ENCODE peak calls at places on chromosome 7, in four cellular contexts. One of them, this sample, is unnamed.

GRCh38 chr7:151082151-151083070 is 882 bp downstream of the TMUB1 start:
- DNase-seq in HCT116: no peak
- DNase-seq in natural killer cell: no peak
- DNase-seq in K562: no peak
- DNase-seq in this sample: no peak

GRCh38 chr7:14747701-14748100 is 154.8 kb downstream of the DGKB start:
- DNase-seq in HCT116: no peak
- DNase-seq in natural killer cell: no peak
- DNase-seq in K562: no peak
- DNase-seq in this sample: no peak

GRCh38 chr7:36532981-36533499 is 143.4 kb downstream of the ANLN start:
- DNase-seq in HCT116: no peak
- DNase-seq in natural killer cell: no peak
- DNase-seq in K562: no peak
- DNase-seq in this sample: no peak

GRCh38 chr7:45654341-45654740 is 80.2 kb downstream of the ADCY1 start:
- DNase-seq in HCT116: no peak
- DNase-seq in natural killer cell: no peak
- DNase-seq in K562: no peak
- DNase-seq in this sample: no peak

GRCh38 chr7:73725703-73726466 is 6.4 kb upstream of the STX1A start:
- DNase-seq in HCT116: peak
- DNase-seq in natural killer cell: peak
- DNase-seq in K562: peak
- DNase-seq in this sample: peak

GRCh38 chr7:143934526-143935340 is at the start of gene OR2F2:
- DNase-seq in HCT116: no peak
- DNase-seq in natural killer cell: no peak
- DNase-seq in K562: no peak
- DNase-seq in this sample: no peak

GRCh38 chr7:47748041-47748440 is 166.1 kb upstream of the TNS3 start:
- DNase-seq in HCT116: no peak
- DNase-seq in natural killer cell: no peak
- DNase-seq in K562: no peak
- DNase-seq in this sample: no peak

GRCh38 chr7:70952311-70952710 is 179.6 kb upstream of the GALNT17 start:
- DNase-seq in HCT116: no peak
- DNase-seq in natural killer cell: no peak
- DNase-seq in K562: no peak
- DNase-seq in this sample: no peak

GRCh38 chr7:1255083-1255816 is 22.6 kb downstream of the UNCX start:
- DNase-seq in HCT116: no peak
- DNase-seq in natural killer cell: no peak
- DNase-seq in K562: no peak
- DNase-seq in this sample: no peak

GRCh38 chr7:55496906-55497305 is 75.4 kb downstream of the VOPP1 start:
- DNase-seq in HCT116: no peak
- DNase-seq in natural killer cell: no peak
- DNase-seq in K562: no peak
- DNase-seq in this sample: no peak

GRCh38 chr7:80379034-80379433 is 132.8 kb downstream of the GNAT3 start:
- DNase-seq in HCT116: no peak
- DNase-seq in natural killer cell: no peak
- DNase-seq in K562: no peak
- DNase-seq in this sample: no peak

GRCh38 chr7:138835087-138835486 is 37.1 kb upstream of the ATP6V0A4 start:
- DNase-seq in HCT116: no peak
- DNase-seq in natural killer cell: no peak
- DNase-seq in K562: peak
- DNase-seq in this sample: no peak

GRCh38 chr7:2687881-2688318 is at the start of gene AMZ1:
- DNase-seq in HCT116: no peak
- DNase-seq in natural killer cell: no peak
- DNase-seq in K562: no peak
- DNase-seq in this sample: no peak

GRCh38 chr7:116180302-116180701 is 30.0 kb upstream of the TES start:
- DNase-seq in HCT116: peak
- DNase-seq in natural killer cell: no peak
- DNase-seq in K562: peak
- DNase-seq in this sample: no peak

GRCh38 chr7:108408294-108409004 is 47.8 kb downstream of the NRCAM start:
- DNase-seq in HCT116: no peak
- DNase-seq in natural killer cell: no peak
- DNase-seq in K562: no peak
- DNase-seq in this sample: no peak
- TF ChIP-seq CTCF in HCT116: no peak
- TF ChIP-seq CTCF in natural killer cell: no peak
- TF ChIP-seq CTCF in K562: no peak
- TF ChIP-seq CTCF in this sample: no peak

GRCh38 chr7:90413185-90413528 is 9.9 kb downstream of the CLDN12 start:
- DNase-seq in HCT116: no peak
- DNase-seq in natural killer cell: no peak
- DNase-seq in K562: no peak
- DNase-seq in this sample: no peak

GRCh38 chr7:90411510-90411909 is 8.2 kb downstream of the CLDN12 start:
- DNase-seq in HCT116: peak
- DNase-seq in natural killer cell: no peak
- DNase-seq in K562: no peak
- DNase-seq in this sample: no peak

GRCh38 chr7:90408142-90408541 is 4.9 kb downstream of the CLDN12 start:
- DNase-seq in HCT116: no peak
- DNase-seq in natural killer cell: no peak
- DNase-seq in K562: no peak
- DNase-seq in this sample: no peak

GRCh38 chr7:90409667-90410066 is 6.4 kb downstream of the CLDN12 start:
- DNase-seq in HCT116: no peak
- DNase-seq in natural killer cell: no peak
- DNase-seq in K562: no peak
- DNase-seq in this sample: no peak

DNA sequence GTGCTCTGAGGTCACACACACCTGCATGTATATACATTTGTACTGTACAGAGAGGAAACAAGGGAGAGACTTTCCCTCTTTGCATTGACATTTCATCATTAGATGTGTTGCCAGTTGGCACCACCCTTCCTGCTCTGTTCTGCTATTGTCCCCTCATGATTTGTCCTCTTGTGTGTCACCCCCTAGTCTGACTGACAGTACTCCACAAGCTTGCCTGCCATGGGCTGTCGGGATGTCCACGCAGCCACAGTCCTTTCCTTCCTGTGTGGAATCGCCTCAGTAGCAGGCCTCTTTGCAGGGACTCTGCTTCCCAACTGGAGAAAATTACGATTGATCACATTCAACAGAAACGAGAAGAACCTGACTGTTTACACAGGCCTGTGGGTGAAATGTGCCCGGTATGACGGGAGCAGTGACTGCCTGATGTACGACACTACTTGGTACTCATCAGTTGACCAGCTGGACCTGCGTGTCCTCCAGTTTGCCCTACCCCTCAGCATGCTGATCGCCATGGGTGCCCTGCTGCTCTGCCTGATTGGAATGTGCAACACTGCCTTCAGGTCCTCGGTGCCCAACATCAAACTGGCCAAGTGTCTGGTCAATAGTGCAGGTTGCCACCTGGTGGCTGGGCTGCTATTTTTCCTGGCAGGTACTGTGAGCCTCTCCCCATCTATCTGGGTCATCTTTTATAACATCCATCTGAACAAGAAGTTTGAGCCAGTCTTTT is 9.4 kb downstream of the CLDN12 start:
- DNase-seq in HCT116: peak
- DNase-seq in natural killer cell: no peak
- DNase-seq in K562: no peak
- DNase-seq in this sample: no peak
- TF ChIP-seq CTCF in HCT116: peak
- TF ChIP-seq CTCF in natural killer cell: peak
- TF ChIP-seq CTCF in K562: peak
- TF ChIP-seq CTCF in this sample: no peak

GRCh38 chr7:31735991-31736982 is 49.3 kb downstream of the PPP1R17 start:
- DNase-seq in HCT116: peak
- DNase-seq in natural killer cell: no peak
- DNase-seq in K562: peak
- DNase-seq in this sample: no peak
- TF ChIP-seq CTCF in HCT116: peak
- TF ChIP-seq CTCF in natural killer cell: peak
- TF ChIP-seq CTCF in K562: peak
- TF ChIP-seq CTCF in this sample: no peak

GRCh38 chr7:112206238-112207105 is at the start of the genes DOCK4 and ZNF277:
- DNase-seq in HCT116: peak
- DNase-seq in natural killer cell: peak
- DNase-seq in K562: peak
- DNase-seq in this sample: peak
- TF ChIP-seq CTCF in HCT116: no peak
- TF ChIP-seq CTCF in natural killer cell: no peak
- TF ChIP-seq CTCF in K562: peak
- TF ChIP-seq CTCF in this sample: no peak

GRCh38 chr7:159042084-159042483 is 102.6 kb downstream of the VIPR2 start:
- DNase-seq in HCT116: no peak
- DNase-seq in natural killer cell: no peak
- DNase-seq in K562: no peak
- DNase-seq in this sample: no peak
- TF ChIP-seq CTCF in HCT116: no peak
- TF ChIP-seq CTCF in natural killer cell: no peak
- TF ChIP-seq CTCF in K562: no peak
- TF ChIP-seq CTCF in this sample: no peak

GRCh38 chr7:32891046-32891799 is at the start of gene KBTBD2:
- DNase-seq in HCT116: peak
- DNase-seq in natural killer cell: peak
- DNase-seq in K562: peak
- DNase-seq in this sample: peak
- TF ChIP-seq CTCF in HCT116: no peak
- TF ChIP-seq CTCF in natural killer cell: no peak
- TF ChIP-seq CTCF in K562: peak
- TF ChIP-seq CTCF in this sample: no peak

GRCh38 chr7:130445008-130445407 is 4.2 kb upstream of the CEP41 start:
- DNase-seq in HCT116: no peak
- DNase-seq in natural killer cell: no peak
- DNase-seq in K562: no peak
- DNase-seq in this sample: no peak
- TF ChIP-seq CTCF in HCT116: peak
- TF ChIP-seq CTCF in natural killer cell: no peak
- TF ChIP-seq CTCF in K562: no peak
- TF ChIP-seq CTCF in this sample: no peak

GRCh38 chr7:4661871-4662270 is 20.2 kb upstream of the FOXK1 start:
- DNase-seq in HCT116: no peak
- DNase-seq in natural killer cell: no peak
- DNase-seq in K562: no peak
- DNase-seq in this sample: no peak

GRCh38 chr7:4663239-4663638 is 18.9 kb upstream of the FOXK1 start:
- DNase-seq in HCT116: no peak
- DNase-seq in natural killer cell: no peak
- DNase-seq in K562: no peak
- DNase-seq in this sample: no peak

GRCh38 chr7:4655311-4655710 is 26.8 kb upstream of the FOXK1 start:
- DNase-seq in HCT116: no peak
- DNase-seq in natural killer cell: no peak
- DNase-seq in K562: no peak
- DNase-seq in this sample: no peak

GRCh38 chr7:4657640-4658417 is 24.3 kb upstream of the FOXK1 start:
- DNase-seq in HCT116: no peak
- DNase-seq in natural killer cell: no peak
- DNase-seq in K562: no peak
- DNase-seq in this sample: no peak

DNA sequence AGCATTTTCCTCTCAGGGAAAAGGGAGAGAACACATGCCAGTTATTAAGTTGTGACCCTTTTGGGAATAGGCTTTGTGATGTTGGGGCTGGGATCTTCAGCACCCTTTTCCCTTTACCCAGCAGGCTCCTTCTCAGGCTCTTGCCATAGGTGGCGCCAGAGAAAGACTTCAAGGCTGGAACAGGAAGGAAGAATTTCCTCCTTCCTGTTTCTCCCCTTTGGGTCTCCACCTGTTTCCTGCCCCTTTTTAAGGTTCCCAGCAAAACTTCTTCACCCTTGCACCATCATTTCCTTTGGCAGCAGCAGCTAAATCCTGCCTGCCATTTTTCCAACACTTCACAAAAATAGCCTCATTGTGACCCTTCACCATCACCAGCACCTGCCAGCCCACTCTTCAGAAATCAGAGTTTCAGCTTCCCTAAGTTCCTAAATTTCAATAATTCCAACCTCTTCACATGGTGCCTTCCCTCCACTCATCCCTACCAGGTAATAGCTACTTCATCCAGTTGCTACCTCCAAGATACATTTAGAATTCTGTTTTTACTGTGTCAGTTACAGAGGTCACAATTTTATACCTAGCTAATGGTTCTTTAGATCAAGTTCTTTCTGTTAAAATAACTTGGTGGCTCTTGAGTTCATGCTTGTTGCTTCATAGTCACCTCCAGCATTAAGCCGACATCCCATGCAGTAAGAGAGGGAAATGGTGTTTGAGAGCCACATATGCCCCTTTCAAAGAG is 22.4 kb upstream of the FOXK1 start:
- DNase-seq in HCT116: peak
- DNase-seq in natural killer cell: no peak
- DNase-seq in K562: no peak
- DNase-seq in this sample: no peak
- TF ChIP-seq CTCF in HCT116: peak
- TF ChIP-seq CTCF in natural killer cell: no peak
- TF ChIP-seq CTCF in K562: peak
- TF ChIP-seq CTCF in this sample: no peak

This sample was measured in activated B cell treated with CpG ODN at 0.5 μM for 24 hours.